ENCODE peak calls at places on chromosomes 1 and 21, in seven cellular contexts. One of them, this sample, is unnamed. For H3K4me1, the result is how much of the 10 kb centered on the place peaks cover.

GRCh38 chr1:234961468-234962339 is 166.9 kb downstream of the TOMM20 start:
- DNase-seq in trophoblast cell: no peak
- DNase-seq in mesendoderm: no peak
- DNase-seq in IMR-90: peak
- DNase-seq in mesenchymal stem cell: peak
- DNase-seq in H9: no peak
- DNase-seq in H1: no peak
- DNase-seq in this sample: no peak

GRCh38 chr1:206558794-206559660 is 51.7 kb downstream of the RASSF5 start:
- DNase-seq in mesenchymal stem cell: no peak
- DNase-seq in IMR-90: no peak
- DNase-seq in H9: no peak
- DNase-seq in trophoblast cell: no peak
- DNase-seq in mesendoderm: no peak
- DNase-seq in H1: no peak
- DNase-seq in this sample: no peak

GRCh38 chr1:2636733-2637132 is 3.9 kb upstream of the MMEL1 start:
- DNase-seq in H9: no peak
- DNase-seq in mesendoderm: no peak
- DNase-seq in mesenchymal stem cell: no peak
- DNase-seq in H1: no peak
- DNase-seq in trophoblast cell: no peak
- DNase-seq in IMR-90: no peak
- DNase-seq in this sample: no peak

GRCh38 chr1:230208619-230209261 is 141.7 kb downstream of the GALNT2 start:
- DNase-seq in H9: no peak
- DNase-seq in IMR-90: no peak
- DNase-seq in H1: no peak
- DNase-seq in mesenchymal stem cell: no peak
- DNase-seq in trophoblast cell: no peak
- DNase-seq in mesendoderm: no peak
- DNase-seq in this sample: no peak

GRCh38 chr1:169794530-169795416 is at the start of gene METTL18:
- DNase-seq in H1: peak
- DNase-seq in trophoblast cell: peak
- DNase-seq in mesenchymal stem cell: peak
- DNase-seq in IMR-90: peak
- DNase-seq in mesendoderm: peak
- DNase-seq in H9: peak
- DNase-seq in this sample: peak

GRCh38 chr1:156627313-156627880 is 8.2 kb downstream of the HAPLN2 start:
- DNase-seq in H1: no peak
- DNase-seq in mesenchymal stem cell: peak
- DNase-seq in H9: peak
- DNase-seq in mesendoderm: peak
- DNase-seq in IMR-90: peak
- DNase-seq in trophoblast cell: peak
- DNase-seq in this sample: no peak

GRCh38 chr1:228089520-228090380 is 7.2 kb downstream of the ARF1 start:
- DNase-seq in mesendoderm: no peak
- DNase-seq in H1: no peak
- DNase-seq in trophoblast cell: no peak
- DNase-seq in mesenchymal stem cell: no peak
- DNase-seq in IMR-90: no peak
- DNase-seq in H9: no peak
- DNase-seq in this sample: no peak

GRCh38 chr1:111475706-111476105 is 1.9 kb downstream of the C1orf162 start:
- DNase-seq in H9: no peak
- DNase-seq in H1: no peak
- DNase-seq in trophoblast cell: no peak
- DNase-seq in mesenchymal stem cell: no peak
- DNase-seq in IMR-90: no peak
- DNase-seq in mesendoderm: no peak
- DNase-seq in this sample: no peak

GRCh38 chr1:113191579-113192076 is 118.6 kb downstream of the LRIG2 start:
- DNase-seq in IMR-90: no peak
- DNase-seq in mesendoderm: no peak
- DNase-seq in H9: no peak
- DNase-seq in mesenchymal stem cell: no peak
- DNase-seq in H1: no peak
- DNase-seq in trophoblast cell: no peak
- DNase-seq in this sample: no peak

GRCh38 chr1:209584186-209584776 is 767 bp downstream of the CAMK1G start:
- DNase-seq in H1: no peak
- DNase-seq in IMR-90: no peak
- DNase-seq in H9: no peak
- DNase-seq in trophoblast cell: no peak
- DNase-seq in mesendoderm: no peak
- DNase-seq in mesenchymal stem cell: peak
- DNase-seq in this sample: no peak

GRCh38 chr1:165408518-165408917 is 36.4 kb downstream of the RXRG start:
- DNase-seq in H1: no peak
- DNase-seq in IMR-90: peak
- DNase-seq in mesendoderm: peak
- DNase-seq in trophoblast cell: peak
- DNase-seq in mesenchymal stem cell: peak
- DNase-seq in H9: peak
- DNase-seq in this sample: peak

GRCh38 chr1:200095057-200095577 is 67.6 kb downstream of the NR5A2 start:
- DNase-seq in IMR-90: no peak
- DNase-seq in mesenchymal stem cell: no peak
- DNase-seq in H1: no peak
- DNase-seq in mesendoderm: no peak
- DNase-seq in H9: no peak
- DNase-seq in trophoblast cell: no peak
- DNase-seq in this sample: no peak

GRCh38 chr1:47991187-47991586 is 6.0 kb downstream of the TRABD2B start:
- DNase-seq in H9: peak
- DNase-seq in H1: no peak
- DNase-seq in trophoblast cell: peak
- DNase-seq in mesenchymal stem cell: no peak
- DNase-seq in IMR-90: no peak
- DNase-seq in mesendoderm: peak
- DNase-seq in this sample: no peak

GRCh38 chr1:25503551-25504426 is 39.6 kb upstream of the LDLRAP1 start:
- DNase-seq in IMR-90: no peak
- DNase-seq in H9: peak
- DNase-seq in mesenchymal stem cell: no peak
- DNase-seq in trophoblast cell: peak
- DNase-seq in mesendoderm: peak
- DNase-seq in H1: peak
- DNase-seq in this sample: no peak

GRCh38 chr1:156641761-156642264 is at the start of gene BCAN:
- DNase-seq in H9: peak
- DNase-seq in mesendoderm: peak
- DNase-seq in IMR-90: peak
- DNase-seq in H1: peak
- DNase-seq in mesenchymal stem cell: peak
- DNase-seq in trophoblast cell: peak
- DNase-seq in this sample: no peak

GRCh38 chr21:20272791-20273362 is 725.3 kb upstream of the NCAM2 start:
- DNase-seq in IMR-90: no peak
- DNase-seq in H1: no peak
- DNase-seq in mesenchymal stem cell: no peak
- DNase-seq in mesendoderm: peak
- DNase-seq in trophoblast cell: peak
- DNase-seq in H9: peak
- DNase-seq in this sample: no peak

GRCh38 chr1:97070366-97070765 is 348.8 kb downstream of the PTBP2 start:
- DNase-seq in mesenchymal stem cell: peak
- DNase-seq in trophoblast cell: no peak
- DNase-seq in H9: no peak
- DNase-seq in H1: no peak
- DNase-seq in mesendoderm: no peak
- DNase-seq in IMR-90: peak
- DNase-seq in this sample: no peak

GRCh38 chr1:38454236-38454635 is 405.3 kb downstream of the RRAGC start:
- DNase-seq in mesendoderm: peak
- DNase-seq in H9: no peak
- DNase-seq in H1: no peak
- DNase-seq in mesenchymal stem cell: no peak
- DNase-seq in IMR-90: no peak
- DNase-seq in trophoblast cell: no peak
- DNase-seq in this sample: no peak

GRCh38 chr21:33374080-33374873 is 28.9 kb upstream of the IFNGR2 start:
- DNase-seq in mesendoderm: peak
- DNase-seq in IMR-90: peak
- DNase-seq in H9: peak
- DNase-seq in mesenchymal stem cell: peak
- DNase-seq in H1: no peak
- DNase-seq in trophoblast cell: peak
- DNase-seq in this sample: no peak

DNA sequence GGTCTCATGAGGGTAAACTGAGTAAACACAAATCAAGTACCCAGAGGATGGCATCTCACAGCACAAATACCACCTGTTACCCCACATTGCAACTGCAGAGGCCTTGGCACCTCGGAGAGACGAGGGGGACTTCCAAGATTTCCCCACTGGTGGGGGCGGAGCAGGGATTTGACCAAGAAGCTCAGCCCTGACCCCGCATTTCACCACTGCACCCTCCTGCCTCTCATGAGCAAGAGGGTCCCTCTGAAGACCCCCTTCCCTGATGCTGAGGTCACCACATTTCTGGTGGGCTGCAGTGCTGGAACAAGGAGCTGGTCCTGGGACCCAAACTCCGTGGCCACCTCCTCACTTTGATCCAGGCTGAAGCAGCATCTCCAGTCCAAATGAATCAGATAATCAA is 342.4 kb downstream of the NPHP4 start:
- DNase-seq in H9: no peak
- DNase-seq in mesenchymal stem cell: no peak
- DNase-seq in H1: no peak
- DNase-seq in mesendoderm: no peak
- DNase-seq in trophoblast cell: no peak
- DNase-seq in IMR-90: no peak
- DNase-seq in this sample: no peak
- H3K4me2 ChIP-seq in H9: no peak
- H3K4me2 ChIP-seq in mesenchymal stem cell: no peak
- H3K4me2 ChIP-seq in H1: no peak
- H3K4me2 ChIP-seq in mesendoderm: no peak
- H3K4me2 ChIP-seq in trophoblast cell: no peak
- H3K4me2 ChIP-seq in IMR-90: no peak
- H3K4me2 ChIP-seq in this sample: no peak

GRCh38 chr1:91881280-91881679 is 4.7 kb downstream of the TGFBR3 start:
- DNase-seq in mesendoderm: no peak
- DNase-seq in trophoblast cell: no peak
- DNase-seq in IMR-90: no peak
- DNase-seq in mesenchymal stem cell: no peak
- DNase-seq in H1: no peak
- DNase-seq in H9: no peak
- DNase-seq in this sample: no peak
- H3K4me1 ChIP-seq in mesendoderm: under half
- H3K4me1 ChIP-seq in trophoblast cell: under half
- H3K4me1 ChIP-seq in IMR-90: under half
- H3K4me1 ChIP-seq in mesenchymal stem cell: under half
- H3K4me1 ChIP-seq in H1: under half
- H3K4me1 ChIP-seq in H9: under half
- H3K4me1 ChIP-seq in this sample: under half

DNA sequence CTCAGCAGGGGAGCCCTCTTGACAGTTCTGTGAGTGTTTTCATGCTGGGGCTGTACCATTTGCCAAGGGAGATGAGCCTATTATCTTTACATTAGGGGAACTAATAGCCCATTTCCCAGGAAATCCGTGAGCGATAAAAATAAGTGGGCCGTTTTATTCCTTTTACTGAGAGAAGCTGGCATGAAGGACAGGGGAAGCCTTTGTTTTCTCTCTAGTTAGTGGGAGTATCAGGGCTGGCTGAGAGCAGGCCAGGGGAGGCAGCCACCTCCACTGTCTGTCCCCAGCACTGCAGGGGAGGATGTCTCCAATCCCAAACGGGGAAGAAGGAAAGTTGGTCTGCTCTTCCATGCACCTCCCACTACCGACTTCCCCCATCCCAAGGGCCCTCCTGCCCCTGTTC is 2.5 kb downstream of the UBL4B start:
- DNase-seq in H9: no peak
- DNase-seq in mesendoderm: no peak
- DNase-seq in IMR-90: no peak
- DNase-seq in H1: no peak
- DNase-seq in mesenchymal stem cell: no peak
- DNase-seq in trophoblast cell: no peak
- DNase-seq in this sample: no peak
- H4K8ac ChIP-seq in H9: no peak
- H4K8ac ChIP-seq in mesendoderm: no peak
- H4K8ac ChIP-seq in IMR-90: no peak
- H4K8ac ChIP-seq in H1: no peak
- H4K8ac ChIP-seq in mesenchymal stem cell: no peak
- H4K8ac ChIP-seq in trophoblast cell: no peak
- H4K8ac ChIP-seq in this sample: peak

GRCh38 chr1:41727749-41728115 is 191.0 kb downstream of the HIVEP3 start:
- DNase-seq in IMR-90: no peak
- DNase-seq in H9: no peak
- DNase-seq in mesendoderm: no peak
- DNase-seq in mesenchymal stem cell: no peak
- DNase-seq in H1: no peak
- DNase-seq in trophoblast cell: no peak
- DNase-seq in this sample: no peak

GRCh38 chr1:41730806-41731205 is 187.9 kb downstream of the HIVEP3 start:
- DNase-seq in mesendoderm: no peak
- DNase-seq in trophoblast cell: no peak
- DNase-seq in IMR-90: no peak
- DNase-seq in H9: no peak
- DNase-seq in mesenchymal stem cell: no peak
- DNase-seq in H1: no peak
- DNase-seq in this sample: no peak

GRCh38 chr1:41728403-41729202 is 190.1 kb downstream of the HIVEP3 start:
- DNase-seq in trophoblast cell: peak
- DNase-seq in H1: no peak
- DNase-seq in IMR-90: no peak
- DNase-seq in mesenchymal stem cell: peak
- DNase-seq in H9: no peak
- DNase-seq in mesendoderm: no peak
- DNase-seq in this sample: no peak

GRCh38 chr1:41724248-41724647 is 194.5 kb downstream of the HIVEP3 start:
- DNase-seq in mesendoderm: no peak
- DNase-seq in H1: no peak
- DNase-seq in trophoblast cell: no peak
- DNase-seq in H9: no peak
- DNase-seq in mesenchymal stem cell: no peak
- DNase-seq in IMR-90: peak
- DNase-seq in this sample: no peak

DNA sequence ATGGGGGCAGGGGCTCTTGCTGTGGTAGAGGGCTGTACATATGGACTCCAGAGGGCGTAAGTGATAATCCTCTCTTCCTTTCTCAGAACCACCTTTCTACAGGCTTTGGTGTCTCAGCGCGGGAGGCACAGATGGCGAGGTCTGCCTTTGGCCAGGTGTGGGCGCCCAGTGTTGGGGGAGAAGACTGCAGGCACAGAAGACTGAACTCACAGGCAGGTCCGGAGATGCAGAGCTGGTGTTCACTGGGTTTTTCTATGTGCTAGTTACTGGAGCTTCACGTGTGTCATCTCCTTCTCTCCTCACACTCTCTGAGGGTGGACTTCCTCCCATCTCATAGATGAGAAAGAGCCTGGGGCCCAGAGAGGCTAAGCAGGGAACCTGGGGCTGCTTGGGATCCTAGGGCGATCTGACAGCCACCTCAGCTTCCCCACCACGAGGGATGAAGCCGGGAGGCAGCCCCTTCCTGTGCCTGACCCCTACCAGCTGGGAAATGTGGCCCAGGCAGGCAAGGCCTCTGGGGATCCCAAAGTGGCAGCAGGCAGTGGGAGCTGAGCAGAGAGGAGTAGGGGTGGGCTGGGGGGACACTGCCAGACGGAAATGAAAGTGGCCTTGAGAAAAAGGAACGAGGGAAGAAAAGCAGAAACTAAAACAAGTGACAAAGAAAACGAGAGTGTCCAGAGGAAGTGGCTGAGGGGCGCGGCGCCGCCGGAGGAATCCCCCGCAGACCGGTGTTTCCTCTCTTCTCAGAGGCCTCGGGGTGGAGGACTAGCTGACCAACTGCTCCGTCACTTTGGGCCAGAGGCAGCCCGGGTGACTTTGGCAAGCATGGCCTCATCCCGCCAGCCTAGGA is 191.6 kb downstream of the HIVEP3 start:
- DNase-seq in H1: no peak
- DNase-seq in mesendoderm: peak
- DNase-seq in IMR-90: no peak
- DNase-seq in H9: peak
- DNase-seq in mesenchymal stem cell: no peak
- DNase-seq in trophoblast cell: peak
- DNase-seq in this sample: no peak
- H3K4me2 ChIP-seq in H1: no peak
- H3K4me2 ChIP-seq in mesendoderm: no peak
- H3K4me2 ChIP-seq in IMR-90: no peak
- H3K4me2 ChIP-seq in H9: no peak
- H3K4me2 ChIP-seq in mesenchymal stem cell: no peak
- H3K4me2 ChIP-seq in trophoblast cell: no peak
- H3K4me2 ChIP-seq in this sample: no peak